ENCODE peak calls at places on chromosome 19, in eight cellular contexts. A, O, F, H, T, N, P and E are unnamed samples.

GRCh38 chr19:41876847-41877489 is at the start of gene CD79A:
- DNase-seq in A (no peak), O (no peak), F (no peak), H (no peak), T (no peak), N (no peak), P (no peak), E (no peak)

GRCh38 chr19:45402469-45403070 is 2.3 kb downstream of the PPP1R13L start:
- DNase-seq in A (no peak), O (peak), F (no peak), H (peak), T (no peak), N (no peak), P (peak), E (peak)

GRCh38 chr19:3835055-3835435 is 33.8 kb downstream of the ZFR2 start:
- DNase-seq in A (no peak), O (no peak), F (no peak), H (no peak), T (no peak), N (no peak), P (no peak), E (no peak)

GRCh38 chr19:49019242-49019932 is 2.5 kb upstream of the LHB start:
- DNase-seq in A (peak), O (peak), F (peak), H (no peak), T (no peak), N (peak), P (peak), E (no peak)

GRCh38 chr19:34654796-34655195 is 22.2 kb downstream of the SCGB2B2 start:
- DNase-seq in A (no peak), O (no peak), F (no peak), H (no peak), T (no peak), N (no peak), P (no peak), E (no peak)

GRCh38 chr19:35845215-35846037 is 6.9 kb downstream of the NPHS1 start:
- DNase-seq in A (no peak), O (peak), F (no peak), H (no peak), T (no peak), N (no peak), P (peak), E (no peak)

GRCh38 chr19:56840452-56841193 is at the start of the genes PEG3 and ZIM2:
- DNase-seq in A (no peak), O (no peak), F (no peak), H (peak), T (peak), N (peak), P (no peak), E (no peak)

GRCh38 chr19:56314018-56314583 is 538 bp downstream of the ZSCAN5A start:
- DNase-seq in A (peak), O (no peak), F (no peak), H (no peak), T (no peak), N (no peak), P (peak), E (no peak)

GRCh38 chr19:12774588-12775555 is at the start of gene HOOK2:
- DNase-seq in A (no peak), O (no peak), F (no peak), H (no peak), T (peak), N (no peak), P (peak), E (peak)

GRCh38 chr19:10998045-10998533 is 37.3 kb downstream of the SMARCA4 start:
- DNase-seq in A (no peak), O (no peak), F (no peak), H (no peak), T (no peak), N (peak), P (no peak), E (no peak)

GRCh38 chr19:41706741-41707501 is 1.5 kb upstream of the CEACAM5 start:
- DNase-seq in A (peak), O (no peak), F (peak), H (no peak), T (peak), N (peak), P (peak), E (no peak)

GRCh38 chr19:42113641-42114348 is 18.5 kb downstream of the POU2F2 start:
- DNase-seq in A (peak), O (no peak), F (no peak), H (no peak), T (no peak), N (peak), P (peak), E (peak)

GRCh38 chr19:51448011-51448744 is 10.1 kb downstream of the SIGLEC8 start:
- DNase-seq in A (no peak), O (no peak), F (no peak), H (no peak), T (no peak), N (no peak), P (no peak), E (no peak)

GRCh38 chr19:49056101-49056901 is 1.2 kb downstream of the CGB7 start:
- DNase-seq in A (no peak), O (peak), F (no peak), H (no peak), T (peak), N (peak), P (peak), E (no peak)

GRCh38 chr19:51479531-51480331 is 1.4 kb downstream of the CEACAM18 start:
- DNase-seq in A (no peak), O (no peak), F (no peak), H (no peak), T (no peak), N (no peak), P (no peak), E (no peak)

GRCh38 chr19:11528551-11529341 is at the start of gene ECSIT:
- DNase-seq in A (peak), O (peak), F (peak), H (peak), T (peak), N (peak), P (peak), E (peak)

GRCh38 chr19:44649578-44650145 is 6.0 kb downstream of the PVR start:
- DNase-seq in A (no peak), O (no peak), F (no peak), H (no peak), T (no peak), N (no peak), P (no peak), E (no peak)

GRCh38 chr19:32324631-32325215 is 20.7 kb upstream of the ZNF507 start:
- DNase-seq in A (no peak), O (no peak), F (no peak), H (no peak), T (no peak), N (peak), P (no peak), E (no peak)

GRCh38 chr19:277581-278165 is 13.5 kb downstream of the PLPP2 start:
- DNase-seq in A (no peak), O (peak), F (no peak), H (peak), T (peak), N (peak), P (peak), E (no peak)

GRCh38 chr19:12841094-12841493 is 2.8 kb downstream of the MAST1 start:
- DNase-seq in A (peak), O (peak), F (no peak), H (no peak), T (no peak), N (peak), P (peak), E (no peak)

GRCh38 chr19:10603873-10604459 is 16.9 kb upstream of the AP1M2 start:
- DNase-seq in A (no peak), O (no peak), F (peak), H (peak), T (peak), N (no peak), P (no peak), E (no peak)

GRCh38 chr19:34686455-34686854 is 9.0 kb downstream of the ZNF302 start:
- DNase-seq in A (no peak), O (no peak), F (no peak), H (no peak), T (no peak), N (no peak), P (no peak), E (no peak)

GRCh38 chr19:41844601-41845000 is at the start of gene LYPD4:
- DNase-seq in A (no peak), O (no peak), F (no peak), H (no peak), T (peak), N (no peak), P (peak), E (no peak)

GRCh38 chr19:58097783-58098681 is at the start of gene ZSCAN18:
- DNase-seq in A (peak), O (peak), F (peak), H (peak), T (peak), N (peak), P (peak), E (peak)

GRCh38 chr19:45645631-45646344 is 6.6 kb upstream of the EML2 start:
- DNase-seq in A (no peak), O (peak), F (peak), H (peak), T (peak), N (peak), P (peak), E (no peak)

GRCh38 chr19:49884760-49885159 is 7.3 kb downstream of the TBC1D17 start:
- DNase-seq in A (no peak), O (no peak), F (no peak), H (no peak), T (no peak), N (no peak), P (no peak), E (no peak)

GRCh38 chr19:45442927-45443461 is 19.3 kb upstream of the ERCC1 start:
- DNase-seq in A (no peak), O (no peak), F (no peak), H (peak), T (peak), N (peak), P (peak), E (no peak)

GRCh38 chr19:3931041-3931440 is 1.8 kb upstream of the NMRK2 start:
- DNase-seq in A (no peak), O (no peak), F (no peak), H (peak), T (no peak), N (no peak), P (no peak), E (no peak)

GRCh38 chr19:57512845-57513244 is 13.1 kb downstream of the ZNF773 start:
- DNase-seq in A (no peak), O (no peak), F (no peak), H (no peak), T (no peak), N (peak), P (no peak), E (no peak)

GRCh38 chr19:11381535-11382369 is 2.4 kb downstream of the EPOR start:
- DNase-seq in A (no peak), O (peak), F (peak), H (peak), T (peak), N (peak), P (peak), E (no peak)

GRCh38 chr19:30281903-30282302 is 90.3 kb upstream of the ZNF536 start:
- DNase-seq in A (no peak), O (no peak), F (no peak), H (no peak), T (no peak), N (no peak), P (no peak), E (no peak)

GRCh38 chr19:4061178-4061682 is 5.5 kb downstream of the ZBTB7A start:
- DNase-seq in A (no peak), O (no peak), F (no peak), H (peak), T (peak), N (no peak), P (no peak), E (no peak)

GRCh38 chr19:43362179-43362578 is 8.7 kb downstream of the CD177 start:
- DNase-seq in A (no peak), O (no peak), F (no peak), H (no peak), T (no peak), N (no peak), P (no peak), E (no peak)

GRCh38 chr19:13892885-13893284 is 13.0 kb downstream of the BRME1 start:
- DNase-seq in A (no peak), O (no peak), F (no peak), H (no peak), T (no peak), N (no peak), P (no peak), E (no peak)

GRCh38 chr19:801030-801860 is 4.0 kb downstream of the PTBP1 start:
- DNase-seq in A (no peak), O (peak), F (no peak), H (peak), T (peak), N (peak), P (peak), E (no peak)

GRCh38 chr19:8577247-8577646 is at the start of gene MYO1F:
- DNase-seq in A (no peak), O (no peak), F (no peak), H (no peak), T (peak), N (no peak), P (no peak), E (no peak)

GRCh38 chr19:11699931-11700794 is 38.6 kb downstream of the ZNF823 start:
- DNase-seq in A (no peak), O (peak), F (no peak), H (no peak), T (no peak), N (peak), P (peak), E (no peak)

GRCh38 chr19:11092181-11092538 is 2.9 kb downstream of the LDLR start:
- DNase-seq in A (no peak), O (no peak), F (no peak), H (no peak), T (no peak), N (peak), P (no peak), E (no peak)

GRCh38 chr19:34381399-34382251 is 16.6 kb downstream of the GPI start:
- DNase-seq in A (no peak), O (no peak), F (no peak), H (no peak), T (no peak), N (no peak), P (no peak), E (no peak)

GRCh38 chr19:48724796-48725753 is 5.5 kb upstream of the MAMSTR start:
- DNase-seq in A (no peak), O (peak), F (no peak), H (peak), T (no peak), N (peak), P (peak), E (peak)

GRCh38 chr19:16088985-16089846 is 12.9 kb downstream of the TPM4 start:
- DNase-seq in A (no peak), O (no peak), F (no peak), H (no peak), T (no peak), N (no peak), P (no peak), E (no peak)
- H3K27ac ChIP-seq in A (no peak), O (no peak), F (no peak), H (no peak), T (peak), N (no peak), P (no peak), E (peak)

DNA sequence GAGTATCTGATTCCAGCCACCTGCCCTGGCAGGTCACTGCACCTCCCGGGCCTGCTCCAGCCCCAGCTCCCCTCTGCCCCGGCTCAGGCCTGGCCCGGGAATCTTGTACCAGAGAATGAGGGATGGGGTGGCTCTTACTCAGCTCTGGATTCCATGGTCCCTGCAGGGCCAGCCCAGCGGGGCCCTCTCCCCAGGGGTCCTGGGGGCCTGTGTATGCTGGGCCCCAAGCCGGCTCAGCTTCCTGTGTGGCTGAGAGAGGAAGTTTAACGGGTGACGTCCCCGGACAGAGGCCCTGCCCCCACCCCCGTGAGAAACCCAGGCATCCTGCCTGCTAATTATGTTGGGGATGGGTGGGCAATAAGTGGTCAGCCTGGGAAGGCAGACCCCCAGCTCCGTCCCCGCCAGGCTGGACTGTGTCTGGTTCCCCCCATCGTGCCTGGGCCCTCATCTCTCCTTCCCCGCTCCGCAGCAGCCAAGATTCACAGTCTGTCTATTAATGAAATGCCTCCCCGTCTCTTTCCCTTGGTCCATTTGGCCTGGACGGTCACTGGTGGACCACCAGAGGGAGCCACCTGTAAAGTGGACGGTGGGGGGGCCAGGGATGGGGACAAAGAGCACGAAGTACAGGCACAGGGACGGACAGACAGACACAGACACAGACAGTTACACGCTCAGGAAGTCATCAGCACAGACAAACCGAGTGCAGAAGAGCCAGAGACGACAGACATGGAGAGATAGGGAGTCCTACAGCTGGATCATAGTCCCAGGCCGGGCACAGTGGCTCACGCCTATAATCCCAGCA is at the start of gene DENND1C:
- DNase-seq in A (no peak), O (peak), F (no peak), H (no peak), T (no peak), N (no peak), P (peak), E (no peak)
- H3K27ac ChIP-seq in A (no peak), O (no peak), F (peak), H (no peak), T (no peak), N (no peak), P (no peak), E (no peak)

GRCh38 chr19:6457958-6458694 is 1.5 kb downstream of the SLC25A23 start:
- DNase-seq in A (no peak), O (no peak), F (no peak), H (no peak), T (no peak), N (no peak), P (no peak), E (no peak)
- H3K27ac ChIP-seq in A (no peak), O (no peak), F (no peak), H (peak), T (peak), N (no peak), P (no peak), E (no peak)

GRCh38 chr19:21851596-21852345 is 15.8 kb upstream of the ZNF43 start:
- DNase-seq in A (peak), O (peak), F (peak), H (peak), T (peak), N (peak), P (peak), E (peak)
- H3K27ac ChIP-seq in A (peak), O (peak), F (peak), H (peak), T (peak), N (peak), P (peak), E (peak)

GRCh38 chr19:39679791-39680168 is 24.1 kb downstream of the LGALS16 start:
- DNase-seq in A (no peak), O (no peak), F (no peak), H (no peak), T (no peak), N (no peak), P (no peak), E (no peak)
- H3K27ac ChIP-seq in A (no peak), O (no peak), F (no peak), H (no peak), T (no peak), N (no peak), P (no peak), E (no peak)

DNA sequence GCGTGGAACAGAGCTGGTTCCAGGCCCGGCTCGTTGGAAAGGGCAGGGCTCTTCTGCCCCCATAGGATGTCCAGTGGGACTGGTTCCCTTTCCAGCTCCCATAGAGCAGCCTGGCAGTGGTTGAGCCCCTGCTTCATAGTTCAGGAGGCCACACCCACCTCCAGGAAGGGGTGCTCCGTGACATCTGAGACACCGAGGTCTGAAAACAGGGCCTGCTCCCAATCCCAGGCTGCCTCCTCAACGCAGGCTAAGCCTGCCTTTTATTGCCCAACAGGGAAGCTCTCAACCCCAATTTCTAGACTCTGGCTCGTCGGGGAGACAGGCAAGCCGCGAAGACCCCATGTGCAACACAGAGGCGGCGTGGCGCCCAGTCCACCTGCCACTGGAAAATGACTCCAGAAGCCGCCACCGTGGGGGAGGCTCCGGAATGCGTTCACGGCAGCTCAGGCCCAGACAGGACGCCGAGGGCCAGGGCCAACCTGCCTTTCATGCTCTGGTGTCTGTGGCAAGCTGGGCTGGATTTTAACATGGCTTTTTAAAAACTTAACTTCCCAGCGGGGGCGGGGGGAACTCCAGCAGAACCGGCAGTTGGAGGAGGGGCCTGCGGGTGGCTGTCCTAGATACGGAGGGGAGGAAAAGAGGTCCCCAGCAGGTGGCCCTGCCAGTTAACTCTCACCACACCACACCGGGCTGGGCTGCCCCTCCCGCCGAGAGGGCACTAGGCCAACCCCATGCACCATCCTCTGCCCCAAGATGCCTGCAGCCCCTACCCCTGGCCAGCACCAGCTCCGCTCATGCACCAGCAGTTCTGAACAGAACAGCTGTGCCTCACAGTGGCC is 17.9 kb upstream of the TINCR start:
- DNase-seq in A (no peak), O (peak), F (no peak), H (peak), T (no peak), N (no peak), P (peak), E (no peak)
- H3K27ac ChIP-seq in A (no peak), O (peak), F (no peak), H (peak), T (peak), N (no peak), P (peak), E (no peak)

GRCh38 chr19:17402982-17403855 is 2.2 kb downstream of the BST2 start:
- DNase-seq in A (no peak), O (peak), F (no peak), H (no peak), T (no peak), N (no peak), P (peak), E (no peak)
- H3K27ac ChIP-seq in A (no peak), O (peak), F (no peak), H (peak), T (no peak), N (no peak), P (peak), E (no peak)

GRCh38 chr19:7391218-7391670 is 42.5 kb downstream of the ARHGEF18 start:
- DNase-seq in A (no peak), O (no peak), F (no peak), H (no peak), T (no peak), N (peak), P (no peak), E (peak)
- H3K27ac ChIP-seq in A (no peak), O (no peak), F (no peak), H (no peak), T (no peak), N (no peak), P (no peak), E (peak)

GRCh38 chr19:2806736-2807378 is 12.8 kb upstream of the ZNF554 start:
- DNase-seq in A (no peak), O (no peak), F (no peak), H (no peak), T (no peak), N (no peak), P (no peak), E (no peak)
- H3K27ac ChIP-seq in A (no peak), O (no peak), F (no peak), H (no peak), T (no peak), N (no peak), P (no peak), E (no peak)